ENCODE peak calls at places on chromosomes 12 and 14, in ten cellular contexts. U, T, W, H, V, X, E, L, C and K are unnamed samples.

GRCh38 chr12:89992668-89993401 is 284.2 kb upstream of the ATP2B1 start:
- DNase-seq in U (no peak), T (no peak), W (no peak), H (no peak), V (no peak), X (no peak), E (peak), L (no peak), C (no peak), K (no peak)

GRCh38 chr12:53057816-53058500 is 8.1 kb downstream of the TNS2 start:
- DNase-seq in U (no peak), T (peak), W (no peak), H (no peak), V (no peak), X (no peak), E (no peak), L (no peak), C (no peak), K (no peak)

GRCh38 chr14:63663428-63664142 is 21.9 kb upstream of the WDR89 start:
- DNase-seq in U (no peak), T (no peak), W (peak), H (peak), V (peak), X (no peak), E (no peak), L (no peak), C (no peak), K (no peak)

GRCh38 chr14:75578099-75578785 is at the start of gene FLVCR2:
- DNase-seq in U (peak), T (peak), W (peak), H (peak), V (peak), X (no peak), E (peak), L (peak), C (peak), K (peak)

GRCh38 chr14:39267592-39268112 is 33.9 kb downstream of the MIA2 start:
- DNase-seq in U (no peak), T (no peak), W (no peak), H (no peak), V (no peak), X (no peak), E (peak), L (no peak), C (no peak), K (peak)

GRCh38 chr12:27906658-27907473 is 65.7 kb downstream of the PTHLH start:
- DNase-seq in U (no peak), T (no peak), W (no peak), H (peak), V (no peak), X (no peak), E (no peak), L (no peak), C (no peak), K (no peak)

GRCh38 chr12:25308761-25309160 is 58.0 kb upstream of the KRAS start:
- DNase-seq in U (no peak), T (no peak), W (peak), H (no peak), V (no peak), X (no peak), E (peak), L (no peak), C (no peak), K (no peak)

GRCh38 chr14:68231832-68232642 is 412.5 kb downstream of the RAD51B start:
- DNase-seq in U (no peak), T (no peak), W (no peak), H (peak), V (no peak), X (no peak), E (no peak), L (no peak), C (no peak), K (peak)

GRCh38 chr12:81077329-81077685 is 572 bp upstream of the ACSS3 start:
- DNase-seq in U (no peak), T (peak), W (no peak), H (peak), V (no peak), X (no peak), E (no peak), L (no peak), C (no peak), K (peak)

GRCh38 chr12:109744991-109745942 is 31.6 kb downstream of the FAM222A start:
- DNase-seq in U (no peak), T (no peak), W (no peak), H (no peak), V (no peak), X (no peak), E (no peak), L (no peak), C (no peak), K (no peak)